ENCODE peak calls at places on chromosomes 5 and 9, in four cellular contexts. R is fibroblast of mammary gland, Z is esophagus squamous epithelium, D is stomach. T is an unnamed sample.

GRCh38 chr5:141637693-141638419 is 1.1 kb downstream of the RELL2 start:
- DNase-seq in R (peak; percentile 41), D (peak; percentile 62), Z (peak; percentile 30), T (no peak)

GRCh38 chr9:78004478-78005229 is 27.0 kb downstream of the GNAQ start:
- DNase-seq in D (no peak), R (no peak), Z (no peak), T (no peak)

GRCh38 chr5:72554897-72555296 is 47.7 kb upstream of the ZNF366 start:
- DNase-seq in D (no peak), Z (no peak), R (no peak), T (no peak)

GRCh38 chr9:129737479-129738269 is 15.2 kb downstream of the PTGES start:
- DNase-seq in Z (peak; percentile 22), R (peak; percentile 64), D (peak; percentile 92), T (no peak)

GRCh38 chr9:131289301-131290038 is at the start of gene PLPP7:
- DNase-seq in R (peak; percentile 90), Z (no peak), D (no peak), T (no peak)

GRCh38 chr5:129367883-129368282 is 92.2 kb upstream of the ADAMTS19 start:
- DNase-seq in Z (no peak), R (peak; percentile 70), D (no peak), T (no peak)

GRCh38 chr9:131734781-131735180 is 5.1 kb downstream of the RAPGEF1 start:
- DNase-seq in R (no peak), Z (no peak), D (no peak), T (no peak)

GRCh38 chr5:106649031-106649430 is 1021.7 kb downstream of the EFNA5 start:
- DNase-seq in D (no peak), R (no peak), Z (no peak), T (no peak)

GRCh38 chr9:136231478-136232297 is 13.9 kb downstream of the QSOX2 start:
- DNase-seq in Z (no peak), R (no peak), D (no peak), T (no peak)

GRCh38 chr5:29853711-29854110 is 1339.8 kb upstream of the CDH6 start:
- DNase-seq in Z (no peak), R (no peak), D (no peak), T (no peak)

GRCh38 chr5:32251864-32252458 is 60.8 kb downstream of the MTMR12 start:
- DNase-seq in D (no peak), Z (no peak), R (no peak), T (no peak)

GRCh38 chr5:107483625-107484024 is 187.1 kb downstream of the EFNA5 start:
- DNase-seq in D (no peak), R (no peak), Z (no peak), T (no peak)

GRCh38 chr9:7910426-7911015 is 110.9 kb upstream of the DMAC1 start:
- DNase-seq in D (no peak), R (no peak), Z (no peak), T (no peak)

GRCh38 chr5:102290004-102290403 is 6.1 kb downstream of the SLCO4C1 start:
- DNase-seq in D (no peak), Z (no peak), R (no peak), T (no peak)

DNA sequence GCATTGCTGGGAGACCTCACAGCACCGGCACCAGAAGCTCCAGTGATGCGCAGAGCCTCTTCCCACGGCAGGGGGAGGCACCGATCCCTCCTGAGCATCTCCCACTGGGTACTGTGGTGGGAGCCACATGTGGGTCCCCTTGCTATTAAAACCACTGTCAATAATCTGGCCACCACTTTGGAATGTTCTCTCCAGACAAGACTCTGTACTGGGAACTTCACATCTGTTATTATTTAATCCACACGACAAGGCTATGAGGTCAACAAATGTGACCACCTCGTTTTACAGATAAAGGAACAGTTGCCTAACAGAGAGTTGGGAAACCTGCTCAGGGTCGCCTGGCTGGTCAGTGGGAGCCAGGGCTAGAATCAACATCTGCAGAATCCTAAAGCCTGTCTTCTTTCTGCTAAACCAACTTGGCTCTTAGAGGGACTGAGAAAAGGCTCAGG is 72.7 kb downstream of the EPB41L4B start:
- DNase-seq in R (peak; percentile 15), D (no peak), Z (no peak), T (no peak)
- TF ChIP-seq CTCF in R (peak; percentile 4), D (no peak), Z (no peak), T (peak; percentile 35)

GRCh38 chr9:127926961-127927456 is 3.6 kb downstream of the PIP5KL1 start:
- DNase-seq in R (no peak), D (no peak), Z (no peak), T (no peak)
- H3K4me3 ChIP-seq in R (peak overlapping the region; percentile 3), D (peak overlapping the region; percentile 31), Z (peak overlapping the region; percentile 54), T (peak overlapping the region; percentile 19)

GRCh38 chr5:24747327-24747726 is 102.5 kb upstream of the CDH10 start:
- DNase-seq in D (no peak), Z (no peak), R (no peak), T (no peak)
- TF ChIP-seq CTCF in D (no peak), Z (no peak), R (no peak), T (no peak)

DNA sequence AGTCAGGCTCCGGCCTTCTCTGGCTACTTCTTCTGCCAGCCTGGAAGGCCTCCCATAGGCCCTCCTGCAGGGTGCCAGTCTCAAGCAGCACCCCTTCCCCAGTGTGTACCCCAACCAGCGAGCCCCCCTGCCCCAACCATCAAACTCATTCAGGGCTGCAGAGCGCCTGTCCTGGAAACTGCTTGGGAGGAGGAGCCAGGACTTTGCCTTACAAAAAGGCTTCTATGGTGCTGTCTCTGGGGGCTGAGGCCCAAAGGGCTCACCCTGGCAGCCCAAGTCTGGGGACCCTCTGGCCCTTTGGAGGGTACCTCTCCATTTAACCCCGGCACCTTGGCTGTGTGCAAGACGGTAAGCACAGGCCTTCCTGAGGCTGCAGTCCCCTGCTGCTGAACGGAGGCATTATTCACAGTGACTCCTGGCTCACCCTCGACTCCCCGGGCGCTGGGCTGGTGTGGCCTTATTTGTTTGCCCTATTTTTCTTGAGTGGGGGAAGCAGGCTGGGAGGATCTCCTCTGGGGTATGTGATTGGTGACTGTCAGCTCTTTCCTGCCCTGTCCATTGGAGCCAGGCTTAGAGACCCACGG is 5.7 kb downstream of the LMX1B start:
- DNase-seq in D (no peak), Z (no peak), R (no peak), T (no peak)
- H3K4me3 ChIP-seq in D (no peak overlapping the region), Z (no peak overlapping the region), R (no peak overlapping the region), T (no peak overlapping the region)

T was measured in HFF-Myc.